ENCODE peak calls at places on chromosomes 3 and 15, in five cellular contexts. One of them, this sample, is unnamed.
A peak's percentile ranks its signal among the peaks of the same experiment; 100 is the strongest.

GRCh38 chr3:176948123-176948522 is 249.2 kb downstream of the TBL1XR1 start:
- DNase-seq in tibial nerve: no peak
- DNase-seq in OCI-LY7: no peak
- DNase-seq in fibroblast of lung: no peak
- DNase-seq in AG04450: no peak
- DNase-seq in this sample: no peak

GRCh38 chr3:48563382-48563918 is at the start of gene UCN2:
- DNase-seq in tibial nerve: no peak
- DNase-seq in OCI-LY7: no peak
- DNase-seq in fibroblast of lung: peak; percentile 47
- DNase-seq in AG04450: no peak
- DNase-seq in this sample: no peak

GRCh38 chr3:45595364-45596154 is 1.0 kb downstream of the LIMD1 start:
- DNase-seq in tibial nerve: peak; percentile 39
- DNase-seq in OCI-LY7: peak; percentile 36
- DNase-seq in fibroblast of lung: peak; percentile 54
- DNase-seq in AG04450: no peak
- DNase-seq in this sample: no peak

GRCh38 chr15:62165029-62165792 is at the start of gene C2CD4B:
- DNase-seq in tibial nerve: no peak
- DNase-seq in OCI-LY7: no peak
- DNase-seq in fibroblast of lung: no peak
- DNase-seq in AG04450: no peak
- DNase-seq in this sample: no peak

GRCh38 chr3:138186803-138187295 is 252 bp upstream of the ARMC8 start:
- DNase-seq in tibial nerve: peak; percentile 87
- DNase-seq in OCI-LY7: peak; percentile 92
- DNase-seq in fibroblast of lung: no peak
- DNase-seq in AG04450: peak; percentile 50
- DNase-seq in this sample: no peak

GRCh38 chr3:32340039-32340438 is 51.6 kb upstream of the CMTM7 start:
- DNase-seq in tibial nerve: peak; percentile 32
- DNase-seq in OCI-LY7: peak; percentile 64
- DNase-seq in fibroblast of lung: peak; percentile 74
- DNase-seq in AG04450: no peak
- DNase-seq in this sample: no peak

GRCh38 chr3:102536479-102536878 is 101.7 kb downstream of the ZPLD1 start:
- DNase-seq in tibial nerve: no peak
- DNase-seq in OCI-LY7: peak; percentile 58
- DNase-seq in fibroblast of lung: peak; percentile 58
- DNase-seq in AG04450: peak; percentile 4
- DNase-seq in this sample: no peak

GRCh38 chr3:161148832-161149475 is 43.8 kb upstream of the B3GALNT1 start:
- DNase-seq in tibial nerve: no peak
- DNase-seq in OCI-LY7: no peak
- DNase-seq in fibroblast of lung: peak; percentile 23
- DNase-seq in AG04450: no peak
- DNase-seq in this sample: peak; percentile 14

GRCh38 chr15:78638658-78639314 is 2.2 kb downstream of the CHRNB4 start:
- DNase-seq in tibial nerve: peak; percentile 59
- DNase-seq in OCI-LY7: peak; percentile 63
- DNase-seq in fibroblast of lung: peak; percentile 38
- DNase-seq in AG04450: no peak
- DNase-seq in this sample: no peak

GRCh38 chr3:197394464-197395321 is 96.3 kb upstream of the DLG1 start:
- DNase-seq in tibial nerve: peak; percentile 31
- DNase-seq in OCI-LY7: no peak
- DNase-seq in fibroblast of lung: peak; percentile 92
- DNase-seq in AG04450: peak; percentile 97
- DNase-seq in this sample: peak; percentile 99

GRCh38 chr3:5707794-5708193 is 520.3 kb downstream of the EDEM1 start:
- DNase-seq in tibial nerve: no peak
- DNase-seq in OCI-LY7: no peak
- DNase-seq in fibroblast of lung: no peak
- DNase-seq in AG04450: no peak
- DNase-seq in this sample: no peak

GRCh38 chr15:52789601-52790165 is 453 bp downstream of the ONECUT1 start:
- DNase-seq in tibial nerve: no peak
- DNase-seq in OCI-LY7: peak; percentile 7
- DNase-seq in fibroblast of lung: no peak
- DNase-seq in AG04450: no peak
- DNase-seq in this sample: no peak

GRCh38 chr3:32467333-32468070 is 35.1 kb downstream of the CMTM6 start:
- DNase-seq in tibial nerve: peak; percentile 78
- DNase-seq in OCI-LY7: peak; percentile 82
- DNase-seq in fibroblast of lung: peak; percentile 56
- DNase-seq in AG04450: no peak
- DNase-seq in this sample: no peak

GRCh38 chr3:73530030-73530411 is 94.7 kb downstream of the PDZRN3 start:
- DNase-seq in tibial nerve: no peak
- DNase-seq in OCI-LY7: no peak
- DNase-seq in fibroblast of lung: peak; percentile 78
- DNase-seq in AG04450: no peak
- DNase-seq in this sample: no peak

GRCh38 chr3:126445506-126445905 is 30.2 kb downstream of the ZXDC start:
- DNase-seq in tibial nerve: no peak
- DNase-seq in OCI-LY7: no peak
- DNase-seq in fibroblast of lung: no peak
- DNase-seq in AG04450: no peak
- DNase-seq in this sample: no peak

GRCh38 chr3:57019057-57019456 is 41.4 kb upstream of the SPATA12 start:
- DNase-seq in tibial nerve: no peak
- DNase-seq in OCI-LY7: peak; percentile 80
- DNase-seq in fibroblast of lung: no peak
- DNase-seq in AG04450: no peak
- DNase-seq in this sample: no peak

GRCh38 chr15:68188647-68189046 is 16.5 kb downstream of the CALML4 start:
- DNase-seq in tibial nerve: no peak
- DNase-seq in OCI-LY7: peak; percentile 86
- DNase-seq in fibroblast of lung: no peak
- DNase-seq in AG04450: no peak
- DNase-seq in this sample: no peak

GRCh38 chr3:171526146-171526545 is 65.9 kb upstream of the TNIK start:
- DNase-seq in tibial nerve: no peak
- DNase-seq in OCI-LY7: no peak
- DNase-seq in fibroblast of lung: no peak
- DNase-seq in AG04450: no peak
- DNase-seq in this sample: no peak

GRCh38 chr15:71295242-71296031 is 180.2 kb downstream of the THSD4 start:
- DNase-seq in tibial nerve: no peak
- DNase-seq in OCI-LY7: no peak
- DNase-seq in fibroblast of lung: peak; percentile 97
- DNase-seq in AG04450: peak; percentile 98
- DNase-seq in this sample: peak; percentile 99

GRCh38 chr3:103918336-103918735 is 1448.4 kb upstream of the ALCAM start:
- DNase-seq in tibial nerve: no peak
- DNase-seq in OCI-LY7: no peak
- DNase-seq in fibroblast of lung: no peak
- DNase-seq in AG04450: no peak
- DNase-seq in this sample: no peak

GRCh38 chr15:88032787-88033186 is 223.8 kb downstream of the NTRK3 start:
- DNase-seq in tibial nerve: no peak
- DNase-seq in OCI-LY7: no peak
- DNase-seq in fibroblast of lung: no peak
- DNase-seq in AG04450: no peak
- DNase-seq in this sample: no peak

GRCh38 chr3:163543558-163544189 is 1534.6 kb downstream of the SI start:
- DNase-seq in tibial nerve: no peak
- DNase-seq in OCI-LY7: no peak
- DNase-seq in fibroblast of lung: no peak
- DNase-seq in AG04450: no peak
- DNase-seq in this sample: no peak

GRCh38 chr15:100160953-100161352 is 180.8 kb downstream of the ADAMTS17 start:
- DNase-seq in tibial nerve: no peak
- DNase-seq in OCI-LY7: no peak
- DNase-seq in fibroblast of lung: no peak
- DNase-seq in AG04450: no peak
- DNase-seq in this sample: no peak

GRCh38 chr3:129022114-129022994 is 21.2 kb downstream of the EFCC1 start:
- DNase-seq in tibial nerve: peak; percentile 9
- DNase-seq in OCI-LY7: no peak
- DNase-seq in fibroblast of lung: peak; percentile 92
- DNase-seq in AG04450: peak; percentile 53
- DNase-seq in this sample: no peak

GRCh38 chr3:23203651-23204111 is 554 bp downstream of the UBE2E2 start:
- DNase-seq in tibial nerve: peak; percentile 48
- DNase-seq in OCI-LY7: peak; percentile 46
- DNase-seq in fibroblast of lung: peak; percentile 36
- DNase-seq in AG04450: no peak
- DNase-seq in this sample: no peak

GRCh38 chr15:39880718-39881387 is 39.2 kb downstream of the GPR176 start:
- DNase-seq in tibial nerve: no peak
- DNase-seq in OCI-LY7: no peak
- DNase-seq in fibroblast of lung: no peak
- DNase-seq in AG04450: no peak
- DNase-seq in this sample: no peak

GRCh38 chr3:16243706-16244490 is 20.8 kb downstream of the DPH3 start:
- DNase-seq in tibial nerve: no peak
- DNase-seq in OCI-LY7: no peak
- DNase-seq in fibroblast of lung: peak; percentile 24
- DNase-seq in AG04450: no peak
- DNase-seq in this sample: no peak

GRCh38 chr3:164452707-164453106 is 625.6 kb downstream of the SI start:
- DNase-seq in tibial nerve: no peak
- DNase-seq in OCI-LY7: no peak
- DNase-seq in fibroblast of lung: no peak
- DNase-seq in AG04450: no peak
- DNase-seq in this sample: no peak

GRCh38 chr15:57213783-57214366 is 162.4 kb upstream of the CGNL1 start:
- DNase-seq in tibial nerve: peak; percentile 12
- DNase-seq in OCI-LY7: peak; percentile 48
- DNase-seq in fibroblast of lung: peak; percentile 75
- DNase-seq in AG04450: no peak
- DNase-seq in this sample: no peak

GRCh38 chr3:120681018-120681417 is 1.0 kb downstream of the HGD start:
- DNase-seq in tibial nerve: no peak
- DNase-seq in OCI-LY7: no peak
- DNase-seq in fibroblast of lung: no peak
- DNase-seq in AG04450: no peak
- DNase-seq in this sample: no peak

GRCh38 chr3:172065967-172066762 is 26.8 kb downstream of the FNDC3B start:
- DNase-seq in tibial nerve: no peak
- DNase-seq in OCI-LY7: no peak
- DNase-seq in fibroblast of lung: peak; percentile 32
- DNase-seq in AG04450: no peak
- DNase-seq in this sample: no peak

GRCh38 chr3:178078933-178079332 is 457.3 kb upstream of the KCNMB2 start:
- DNase-seq in tibial nerve: no peak
- DNase-seq in OCI-LY7: no peak
- DNase-seq in fibroblast of lung: peak; percentile 47
- DNase-seq in AG04450: no peak
- DNase-seq in this sample: no peak

GRCh38 chr3:60669636-60670035 is 581.6 kb downstream of the FHIT start:
- DNase-seq in tibial nerve: no peak
- DNase-seq in OCI-LY7: no peak
- DNase-seq in fibroblast of lung: no peak
- DNase-seq in AG04450: no peak
- DNase-seq in this sample: no peak

GRCh38 chr15:76342382-76343201 is 6.0 kb downstream of the ISL2 start:
- DNase-seq in tibial nerve: no peak
- DNase-seq in OCI-LY7: no peak
- DNase-seq in fibroblast of lung: no peak
- DNase-seq in AG04450: no peak
- DNase-seq in this sample: no peak

GRCh38 chr3:184719709-184720108 is 7.8 kb upstream of the MAGEF1 start:
- DNase-seq in tibial nerve: no peak
- DNase-seq in OCI-LY7: no peak
- DNase-seq in fibroblast of lung: no peak
- DNase-seq in AG04450: no peak
- DNase-seq in this sample: no peak

GRCh38 chr3:81723732-81724313 is 37.6 kb downstream of the GBE1 start:
- DNase-seq in tibial nerve: no peak
- DNase-seq in OCI-LY7: no peak
- DNase-seq in fibroblast of lung: peak; percentile 48
- DNase-seq in AG04450: no peak
- DNase-seq in this sample: no peak

GRCh38 chr3:59818033-59818936 is 768.5 kb upstream of the CFAP20DC start:
- DNase-seq in tibial nerve: peak; percentile 88
- DNase-seq in OCI-LY7: no peak
- DNase-seq in fibroblast of lung: peak; percentile 93
- DNase-seq in AG04450: peak; percentile 88
- DNase-seq in this sample: peak; percentile 70

GRCh38 chr15:101434032-101434920 is 55.2 kb downstream of the PCSK6 start:
- DNase-seq in tibial nerve: no peak
- DNase-seq in OCI-LY7: no peak
- DNase-seq in fibroblast of lung: no peak
- DNase-seq in AG04450: no peak
- DNase-seq in this sample: no peak

GRCh38 chr3:64674591-64675076 is 13.2 kb downstream of the ADAMTS9 start:
- DNase-seq in tibial nerve: no peak
- DNase-seq in OCI-LY7: no peak
- DNase-seq in fibroblast of lung: no peak
- DNase-seq in AG04450: no peak
- DNase-seq in this sample: no peak

GRCh38 chr3:186772886-186773417 is 10.4 kb upstream of the EIF4A2 start:
- DNase-seq in tibial nerve: peak; percentile 47
- DNase-seq in OCI-LY7: peak; percentile 91
- DNase-seq in fibroblast of lung: no peak
- DNase-seq in AG04450: no peak
- DNase-seq in this sample: no peak
- H3K27ac ChIP-seq in tibial nerve: no peak overlapping the region
- H3K27ac ChIP-seq in OCI-LY7: peak overlapping the region; percentile 52
- H3K27ac ChIP-seq in fibroblast of lung: no peak overlapping the region
- H3K27ac ChIP-seq in AG04450: no peak overlapping the region
- H3K27ac ChIP-seq in this sample: no peak overlapping the region

DNA sequence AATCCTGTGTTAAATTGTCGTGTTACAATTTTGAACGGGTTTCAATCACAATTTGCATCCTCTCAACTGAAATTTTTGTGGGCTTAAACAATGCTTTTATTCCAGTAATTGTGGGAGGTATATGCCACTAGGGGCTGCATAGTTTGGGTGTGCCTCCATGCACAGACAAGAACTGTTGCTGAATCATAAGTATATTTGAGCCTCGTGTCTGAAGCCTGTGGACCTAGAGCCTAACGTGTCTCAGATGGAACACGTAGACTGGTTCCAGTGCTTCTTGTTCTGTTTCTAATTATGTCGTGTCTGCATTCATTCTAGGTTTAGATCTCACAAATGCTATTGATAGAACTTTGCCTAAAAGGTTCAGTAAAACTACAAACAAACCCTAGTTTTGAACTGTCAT is 363.4 kb downstream of the RBMS3 start:
- DNase-seq in tibial nerve: no peak
- DNase-seq in OCI-LY7: no peak
- DNase-seq in fibroblast of lung: no peak
- DNase-seq in AG04450: no peak
- DNase-seq in this sample: no peak
- H3K27ac ChIP-seq in tibial nerve: no peak overlapping the region
- H3K27ac ChIP-seq in OCI-LY7: no peak overlapping the region
- H3K27ac ChIP-seq in fibroblast of lung: no peak overlapping the region
- H3K27ac ChIP-seq in AG04450: no peak overlapping the region
- H3K27ac ChIP-seq in this sample: no peak overlapping the region

GRCh38 chr3:11558002-11558401 is 85.7 kb downstream of the VGLL4 start:
- DNase-seq in tibial nerve: no peak
- DNase-seq in OCI-LY7: no peak
- DNase-seq in fibroblast of lung: peak; percentile 83
- DNase-seq in AG04450: no peak
- DNase-seq in this sample: peak; percentile 83
- H3K27ac ChIP-seq in tibial nerve: peak overlapping the region; percentile 48
- H3K27ac ChIP-seq in OCI-LY7: no peak overlapping the region
- H3K27ac ChIP-seq in fibroblast of lung: peak overlapping the region; percentile 30
- H3K27ac ChIP-seq in AG04450: peak overlapping the region; percentile 78
- H3K27ac ChIP-seq in this sample: peak overlapping the region; percentile 49

GRCh38 chr3:147120029-147120428 is 286.3 kb downstream of the ZIC4 start:
- DNase-seq in tibial nerve: no peak
- DNase-seq in OCI-LY7: no peak
- DNase-seq in fibroblast of lung: peak; percentile 70
- DNase-seq in AG04450: peak; percentile 13
- DNase-seq in this sample: no peak
- H3K27ac ChIP-seq in tibial nerve: no peak overlapping the region
- H3K27ac ChIP-seq in OCI-LY7: no peak overlapping the region
- H3K27ac ChIP-seq in fibroblast of lung: no peak overlapping the region
- H3K27ac ChIP-seq in AG04450: no peak overlapping the region
- H3K27ac ChIP-seq in this sample: no peak overlapping the region

This sample was measured in epithelial cell of prostate.